ENCODE peak calls at places on chromosomes 12 and 14, in ten cellular contexts. One of them, this sample, is unnamed.

GRCh38 chr12:63307849-63308248 is 156.8 kb upstream of the AVPR1A start:
- DNase-seq in bronchial epithelial cell: no peak
- DNase-seq in GM20000: no peak
- DNase-seq in fibroblast of villous mesenchyme: no peak
- DNase-seq in ovary: no peak
- DNase-seq in naive thymus-derived CD8-positive, alpha-beta T cell: no peak
- DNase-seq in NCI-H82: no peak
- DNase-seq in NCI-H526: no peak
- DNase-seq in stimulated activated CD4-positive, alpha-beta T cell treated with anti-CD3 and anti-CD28 coated beads, Interleukin-12 subunit alpha, Interleukin-12 subunit beta, amount 100 ng/mL, for 24 hours: no peak
- DNase-seq in fibroblast of lung: no peak
- DNase-seq in this sample: no peak

GRCh38 chr12:30782316-30783173 is 27.8 kb upstream of the CAPRIN2 start:
- DNase-seq in bronchial epithelial cell: no peak
- DNase-seq in GM20000: no peak
- DNase-seq in fibroblast of villous mesenchyme: no peak
- DNase-seq in ovary: no peak
- DNase-seq in naive thymus-derived CD8-positive, alpha-beta T cell: no peak
- DNase-seq in NCI-H82: no peak
- DNase-seq in NCI-H526: no peak
- DNase-seq in stimulated activated CD4-positive, alpha-beta T cell treated with anti-CD3 and anti-CD28 coated beads, Interleukin-12 subunit alpha, Interleukin-12 subunit beta, amount 100 ng/mL, for 24 hours: no peak
- DNase-seq in fibroblast of lung: no peak
- DNase-seq in this sample: peak

GRCh38 chr12:95096852-95097251 is 23.4 kb upstream of the NR2C1 start:
- DNase-seq in bronchial epithelial cell: no peak
- DNase-seq in GM20000: no peak
- DNase-seq in fibroblast of villous mesenchyme: peak
- DNase-seq in ovary: no peak
- DNase-seq in naive thymus-derived CD8-positive, alpha-beta T cell: no peak
- DNase-seq in NCI-H82: no peak
- DNase-seq in NCI-H526: no peak
- DNase-seq in stimulated activated CD4-positive, alpha-beta T cell treated with anti-CD3 and anti-CD28 coated beads, Interleukin-12 subunit alpha, Interleukin-12 subunit beta, amount 100 ng/mL, for 24 hours: no peak
- DNase-seq in fibroblast of lung: no peak
- DNase-seq in this sample: no peak

GRCh38 chr12:19461986-19462385 is 22.7 kb downstream of the AEBP2 start:
- DNase-seq in bronchial epithelial cell: no peak
- DNase-seq in GM20000: no peak
- DNase-seq in fibroblast of villous mesenchyme: no peak
- DNase-seq in ovary: no peak
- DNase-seq in naive thymus-derived CD8-positive, alpha-beta T cell: no peak
- DNase-seq in NCI-H82: no peak
- DNase-seq in NCI-H526: no peak
- DNase-seq in stimulated activated CD4-positive, alpha-beta T cell treated with anti-CD3 and anti-CD28 coated beads, Interleukin-12 subunit alpha, Interleukin-12 subunit beta, amount 100 ng/mL, for 24 hours: no peak
- DNase-seq in fibroblast of lung: no peak
- DNase-seq in this sample: no peak

GRCh38 chr14:101318271-101318670 is 243.0 kb upstream of the DIO3 start:
- DNase-seq in bronchial epithelial cell: no peak
- DNase-seq in GM20000: no peak
- DNase-seq in fibroblast of villous mesenchyme: no peak
- DNase-seq in ovary: no peak
- DNase-seq in naive thymus-derived CD8-positive, alpha-beta T cell: no peak
- DNase-seq in NCI-H82: no peak
- DNase-seq in NCI-H526: no peak
- DNase-seq in stimulated activated CD4-positive, alpha-beta T cell treated with anti-CD3 and anti-CD28 coated beads, Interleukin-12 subunit alpha, Interleukin-12 subunit beta, amount 100 ng/mL, for 24 hours: no peak
- DNase-seq in fibroblast of lung: no peak
- DNase-seq in this sample: no peak

GRCh38 chr12:19095331-19095730 is 34.2 kb upstream of the PLEKHA5 start:
- DNase-seq in bronchial epithelial cell: no peak
- DNase-seq in GM20000: no peak
- DNase-seq in fibroblast of villous mesenchyme: no peak
- DNase-seq in ovary: no peak
- DNase-seq in naive thymus-derived CD8-positive, alpha-beta T cell: no peak
- DNase-seq in NCI-H82: no peak
- DNase-seq in NCI-H526: no peak
- DNase-seq in stimulated activated CD4-positive, alpha-beta T cell treated with anti-CD3 and anti-CD28 coated beads, Interleukin-12 subunit alpha, Interleukin-12 subunit beta, amount 100 ng/mL, for 24 hours: no peak
- DNase-seq in fibroblast of lung: no peak
- DNase-seq in this sample: no peak

GRCh38 chr14:68951051-68951797 is 27.9 kb downstream of the ACTN1 start:
- DNase-seq in bronchial epithelial cell: peak
- DNase-seq in GM20000: no peak
- DNase-seq in fibroblast of villous mesenchyme: peak
- DNase-seq in ovary: peak
- DNase-seq in naive thymus-derived CD8-positive, alpha-beta T cell: no peak
- DNase-seq in NCI-H82: no peak
- DNase-seq in NCI-H526: no peak
- DNase-seq in stimulated activated CD4-positive, alpha-beta T cell treated with anti-CD3 and anti-CD28 coated beads, Interleukin-12 subunit alpha, Interleukin-12 subunit beta, amount 100 ng/mL, for 24 hours: no peak
- DNase-seq in fibroblast of lung: peak
- DNase-seq in this sample: peak

GRCh38 chr12:2998789-2999264 is 39.6 kb downstream of the TEAD4 start:
- DNase-seq in bronchial epithelial cell: no peak
- DNase-seq in GM20000: no peak
- DNase-seq in fibroblast of villous mesenchyme: peak
- DNase-seq in ovary: peak
- DNase-seq in naive thymus-derived CD8-positive, alpha-beta T cell: no peak
- DNase-seq in NCI-H82: no peak
- DNase-seq in NCI-H526: peak
- DNase-seq in stimulated activated CD4-positive, alpha-beta T cell treated with anti-CD3 and anti-CD28 coated beads, Interleukin-12 subunit alpha, Interleukin-12 subunit beta, amount 100 ng/mL, for 24 hours: no peak
- DNase-seq in fibroblast of lung: peak
- DNase-seq in this sample: peak

GRCh38 chr12:96093543-96094196 is 58.3 kb upstream of the LTA4H start:
- DNase-seq in bronchial epithelial cell: no peak
- DNase-seq in GM20000: no peak
- DNase-seq in fibroblast of villous mesenchyme: no peak
- DNase-seq in ovary: no peak
- DNase-seq in naive thymus-derived CD8-positive, alpha-beta T cell: no peak
- DNase-seq in NCI-H82: no peak
- DNase-seq in NCI-H526: no peak
- DNase-seq in stimulated activated CD4-positive, alpha-beta T cell treated with anti-CD3 and anti-CD28 coated beads, Interleukin-12 subunit alpha, Interleukin-12 subunit beta, amount 100 ng/mL, for 24 hours: no peak
- DNase-seq in fibroblast of lung: no peak
- DNase-seq in this sample: no peak

GRCh38 chr14:71856199-71856919 is 75.9 kb upstream of the RGS6 start:
- DNase-seq in bronchial epithelial cell: peak
- DNase-seq in GM20000: no peak
- DNase-seq in fibroblast of villous mesenchyme: no peak
- DNase-seq in ovary: no peak
- DNase-seq in naive thymus-derived CD8-positive, alpha-beta T cell: no peak
- DNase-seq in NCI-H82: peak
- DNase-seq in NCI-H526: no peak
- DNase-seq in stimulated activated CD4-positive, alpha-beta T cell treated with anti-CD3 and anti-CD28 coated beads, Interleukin-12 subunit alpha, Interleukin-12 subunit beta, amount 100 ng/mL, for 24 hours: no peak
- DNase-seq in fibroblast of lung: no peak
- DNase-seq in this sample: no peak

GRCh38 chr14:91458612-91459011 is 41.0 kb upstream of the CCDC88C start:
- DNase-seq in bronchial epithelial cell: no peak
- DNase-seq in GM20000: no peak
- DNase-seq in fibroblast of villous mesenchyme: no peak
- DNase-seq in ovary: no peak
- DNase-seq in naive thymus-derived CD8-positive, alpha-beta T cell: no peak
- DNase-seq in NCI-H82: no peak
- DNase-seq in NCI-H526: no peak
- DNase-seq in stimulated activated CD4-positive, alpha-beta T cell treated with anti-CD3 and anti-CD28 coated beads, Interleukin-12 subunit alpha, Interleukin-12 subunit beta, amount 100 ng/mL, for 24 hours: no peak
- DNase-seq in fibroblast of lung: no peak
- DNase-seq in this sample: no peak

GRCh38 chr14:73491256-73491976 is 683 bp downstream of the RIOX1 start:
- DNase-seq in bronchial epithelial cell: peak
- DNase-seq in GM20000: peak
- DNase-seq in fibroblast of villous mesenchyme: peak
- DNase-seq in ovary: peak
- DNase-seq in naive thymus-derived CD8-positive, alpha-beta T cell: peak
- DNase-seq in NCI-H82: peak
- DNase-seq in NCI-H526: peak
- DNase-seq in stimulated activated CD4-positive, alpha-beta T cell treated with anti-CD3 and anti-CD28 coated beads, Interleukin-12 subunit alpha, Interleukin-12 subunit beta, amount 100 ng/mL, for 24 hours: peak
- DNase-seq in fibroblast of lung: peak
- DNase-seq in this sample: peak

GRCh38 chr14:96146131-96146771 is 58.4 kb upstream of the BDKRB2 start:
- DNase-seq in bronchial epithelial cell: peak
- DNase-seq in GM20000: no peak
- DNase-seq in fibroblast of villous mesenchyme: peak
- DNase-seq in ovary: no peak
- DNase-seq in naive thymus-derived CD8-positive, alpha-beta T cell: no peak
- DNase-seq in NCI-H82: no peak
- DNase-seq in NCI-H526: peak
- DNase-seq in stimulated activated CD4-positive, alpha-beta T cell treated with anti-CD3 and anti-CD28 coated beads, Interleukin-12 subunit alpha, Interleukin-12 subunit beta, amount 100 ng/mL, for 24 hours: no peak
- DNase-seq in fibroblast of lung: peak
- DNase-seq in this sample: no peak

GRCh38 chr12:44709166-44709565 is 166.9 kb downstream of the NELL2 start:
- DNase-seq in bronchial epithelial cell: peak
- DNase-seq in GM20000: no peak
- DNase-seq in fibroblast of villous mesenchyme: no peak
- DNase-seq in ovary: no peak
- DNase-seq in naive thymus-derived CD8-positive, alpha-beta T cell: no peak
- DNase-seq in NCI-H82: no peak
- DNase-seq in NCI-H526: no peak
- DNase-seq in stimulated activated CD4-positive, alpha-beta T cell treated with anti-CD3 and anti-CD28 coated beads, Interleukin-12 subunit alpha, Interleukin-12 subunit beta, amount 100 ng/mL, for 24 hours: no peak
- DNase-seq in fibroblast of lung: no peak
- DNase-seq in this sample: no peak